ENCODE peak calls at places on chromosomes 7 and 10, in seven cellular contexts. T is A549, M is sigmoid colon, O is spleen, Z is uterus, A is H54, P is adrenal gland. C is an unnamed sample.
A peak's percentile ranks its signal among the peaks of the same experiment; 100 is the strongest.

GRCh38 chr10:77603529-77603927 is 34.1 kb downstream of the KCNMA1 start:
- DNase-seq in T (no peak), M (peak; percentile 64), O (no peak), Z (no peak), A (peak; percentile 57), P (no peak), C (no peak)

GRCh38 chr7:79782256-79782655 is 328.8 kb upstream of the MAGI2 start:
- DNase-seq in T (no peak), M (no peak), O (no peak), Z (no peak), A (no peak), P (no peak), C (no peak)

GRCh38 chr10:7397636-7398035 is 13.2 kb downstream of the SFMBT2 start:
- DNase-seq in T (no peak), M (no peak), O (no peak), Z (no peak), A (no peak), P (no peak), C (no peak)

GRCh38 chr10:61397175-61397986 is 55.8 kb downstream of the TMEM26 start:
- DNase-seq in T (no peak), M (no peak), O (no peak), Z (no peak), A (no peak), P (no peak), C (peak; percentile 10)

GRCh38 chr10:20885678-20886077 is 11.4 kb downstream of the NEBL start:
- DNase-seq in T (no peak), M (no peak), O (no peak), Z (no peak), A (no peak), P (no peak), C (no peak)

GRCh38 chr10:73096041-73096451 is 620 bp downstream of the P4HA1 start:
- DNase-seq in T (peak; percentile 60), M (peak; percentile 86), O (peak; percentile 94), Z (peak; percentile 56), A (peak; percentile 53), P (peak; percentile 72), C (peak; percentile 77)

GRCh38 chr10:101330236-101331225 is 23.4 kb upstream of the BTRC start:
- DNase-seq in T (no peak), M (no peak), O (no peak), Z (no peak), A (no peak), P (no peak), C (no peak)

GRCh38 chr10:33074443-33074842 is 116.4 kb upstream of the ITGB1 start:
- DNase-seq in T (no peak), M (no peak), O (no peak), Z (no peak), A (no peak), P (no peak), C (no peak)

GRCh38 chr7:149776305-149776704 is 2.9 kb upstream of the ZNF467 start:
- DNase-seq in T (no peak), M (peak; percentile 84), O (peak; percentile 88), Z (peak; percentile 67), A (peak; percentile 49), P (peak; percentile 78), C (no peak)

GRCh38 chr10:110901954-110902819 is 16.8 kb downstream of the BBIP1 start:
- DNase-seq in T (peak; percentile 28), M (peak; percentile 68), O (no peak), Z (peak; percentile 55), A (no peak), P (no peak), C (no peak)
- TF ChIP-seq POLR2A in T (no peak), M (no peak), O (no peak), Z (no peak), A (no peak), P (no peak), C (no peak)

DNA sequence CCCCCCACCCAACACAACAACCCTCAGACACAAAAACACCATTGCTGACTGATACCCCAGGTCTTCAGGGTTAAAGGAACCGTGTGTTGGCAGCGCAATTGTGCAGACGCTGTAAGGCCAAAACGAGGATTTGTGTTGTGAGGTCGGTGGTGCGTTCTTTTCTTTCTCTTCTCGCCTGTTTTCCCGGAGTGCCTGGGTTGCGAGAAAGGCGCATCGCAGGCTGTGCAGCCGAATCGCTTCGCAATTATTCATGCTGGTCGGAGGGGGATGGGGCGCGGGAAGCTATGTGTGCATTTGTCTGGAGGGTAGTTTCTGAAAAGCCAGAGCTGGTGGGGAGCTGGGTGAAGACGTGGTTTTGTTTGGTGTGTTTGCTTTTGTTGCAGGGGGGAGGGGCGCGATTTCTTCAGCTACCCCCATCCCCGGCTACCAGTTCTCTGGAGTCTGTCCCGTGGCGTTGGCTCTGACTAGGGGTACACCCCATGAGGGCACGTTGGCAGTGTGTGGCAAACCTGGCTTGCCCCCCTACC is 2.1 kb downstream of the MXI1 start:
- DNase-seq in T (peak; percentile 52), M (peak; percentile 89), O (peak; percentile 86), Z (peak; percentile 73), A (peak; percentile 50), P (peak; percentile 72), C (peak; percentile 90)
- TF ChIP-seq POLR2A in T (no peak), M (no peak), O (no peak), Z (no peak), A (no peak), P (peak; percentile 78), C (peak; percentile 56)

GRCh38 chr7:103148994-103149807 is at the start of gene NAPEPLD:
- DNase-seq in T (peak; percentile 94), M (peak; percentile 93), O (peak; percentile 94), Z (peak; percentile 83), A (peak; percentile 83), P (peak; percentile 95), C (peak; percentile 94)
- TF ChIP-seq POLR2A in T (peak; percentile 21), M (no peak), O (no peak), Z (peak; percentile 54), A (peak; percentile 81), P (peak; percentile 72), C (peak; percentile 89)

DNA sequence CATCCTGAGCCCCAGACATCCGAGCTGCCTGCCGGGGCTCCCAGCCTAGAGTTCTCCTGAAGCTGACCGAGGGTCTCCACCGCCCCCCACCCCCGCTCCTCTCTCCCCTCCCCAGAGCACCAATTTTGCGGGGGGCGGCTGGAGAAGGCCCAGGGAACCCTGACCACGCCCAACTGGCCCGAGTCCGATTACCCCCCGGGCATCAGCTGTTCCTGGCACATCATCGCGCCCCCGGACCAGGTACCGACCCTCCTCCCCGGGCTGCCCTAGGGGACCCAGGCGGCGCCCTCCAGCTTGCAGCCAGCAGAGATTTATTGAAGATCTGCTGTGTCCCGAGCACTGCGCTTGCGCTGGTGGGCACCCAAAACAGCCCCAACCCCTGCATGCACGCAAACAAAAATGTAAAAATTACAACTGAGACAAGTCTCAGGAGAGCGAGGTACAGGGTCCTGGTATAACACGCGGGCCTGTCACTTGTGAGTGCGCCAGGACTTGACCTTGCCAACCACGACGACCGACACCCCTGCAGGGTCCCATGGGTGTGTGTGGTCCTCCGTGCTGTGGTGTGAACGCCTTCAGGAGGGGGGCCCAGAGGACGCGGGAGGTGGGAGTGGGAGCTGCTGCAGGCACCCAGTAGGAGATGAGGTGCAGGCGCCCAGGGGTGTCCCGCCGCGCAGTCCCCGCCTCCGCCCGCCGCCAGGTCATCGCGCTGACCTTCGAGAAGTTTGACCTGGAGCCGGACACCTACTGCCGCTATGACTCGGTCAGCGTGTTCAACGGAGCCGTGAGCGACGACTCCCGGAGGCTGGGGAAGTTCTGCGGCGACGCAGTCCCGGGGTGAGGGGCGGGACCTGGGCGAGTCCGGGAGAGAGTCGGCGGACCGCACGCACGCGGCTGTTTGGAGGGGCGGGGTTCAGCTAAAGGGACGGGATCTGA is 3.1 kb downstream of the PCOLCE start:
- DNase-seq in T (peak; percentile 74), M (peak; percentile 80), O (peak; percentile 86), Z (peak; percentile 37), A (no peak), P (peak; percentile 70), C (peak; percentile 49)
- TF ChIP-seq POLR2A in T (peak; percentile 12), M (no peak), O (no peak), Z (peak; percentile 23), A (no peak), P (no peak), C (no peak)

GRCh38 chr10:124917939-124918830 is 23.7 kb upstream of the ZRANB1 start:
- DNase-seq in T (no peak), M (no peak), O (no peak), Z (no peak), A (no peak), P (no peak), C (no peak)
- TF ChIP-seq POLR2A in T (no peak), M (no peak), O (no peak), Z (no peak), A (no peak), P (peak; percentile 42), C (peak; percentile 44)

GRCh38 chr7:73683056-73683915 is at the start of the genes BUD23 and DNAJC30:
- DNase-seq in T (peak; percentile 93), M (peak; percentile 99), O (peak; percentile 99), Z (peak; percentile 99), A (peak; percentile 96), P (peak; percentile 98), C (peak; percentile 98)
- TF ChIP-seq POLR2A in T (peak; percentile 77), M (peak; percentile 66), O (peak; percentile 56), Z (peak; percentile 50), A (peak; percentile 70), P (peak; percentile 70), C (peak; percentile 71)

GRCh38 chr7:107276220-107276827 is 107.5 kb downstream of the HBP1 start:
- DNase-seq in T (no peak), M (no peak), O (no peak), Z (no peak), A (no peak), P (no peak), C (no peak)
- TF ChIP-seq POLR2A in T (no peak), M (no peak), O (no peak), Z (no peak), A (no peak), P (no peak), C (no peak)

GRCh38 chr10:14587540-14588083 is 187.1 kb downstream of the FAM107B start:
- DNase-seq in T (no peak), M (no peak), O (no peak), Z (no peak), A (no peak), P (no peak), C (no peak)

GRCh38 chr10:14586901-14587300 is 187.8 kb downstream of the FAM107B start:
- DNase-seq in T (no peak), M (no peak), O (no peak), Z (no peak), A (no peak), P (no peak), C (no peak)

GRCh38 chr10:14583967-14584366 is 190.7 kb downstream of the FAM107B start:
- DNase-seq in T (no peak), M (no peak), O (no peak), Z (no peak), A (no peak), P (no peak), C (no peak)

GRCh38 chr10:14584643-14585042 is 190.1 kb downstream of the FAM107B start:
- DNase-seq in T (no peak), M (no peak), O (no peak), Z (no peak), A (no peak), P (no peak), C (no peak)

GRCh38 chr10:14585287-14586193 is 189.2 kb downstream of the FAM107B start:
- DNase-seq in T (no peak), M (no peak), O (no peak), Z (no peak), A (no peak), P (no peak), C (no peak)
- TF ChIP-seq POLR2A in T (no peak), M (no peak), O (no peak), Z (no peak), A (no peak), P (no peak), C (no peak)

GRCh38 chr10:75235375-75236177 is at the start of gene COMTD1:
- DNase-seq in T (peak; percentile 95), M (peak; percentile 97), O (peak; percentile 100), Z (peak; percentile 91), A (peak; percentile 97), P (peak; percentile 96), C (peak; percentile 94)
- TF ChIP-seq POLR2A in T (no peak), M (no peak), O (no peak), Z (peak; percentile 60), A (peak; percentile 23), P (peak; percentile 36), C (no peak)